ENCODE peak calls at places on chromosomes 12 and 14, in four cellular contexts. E is body of pancreas, V is right atrium auricular region, D is heart left ventricle. T is an unnamed sample.

GRCh38 chr14:101466456-101467180 is 94.7 kb upstream of the DIO3 start:
- DNase-seq in E (no peak), V (peak; percentile 46), D (no peak), T (no peak)

GRCh38 chr12:12091977-12092663 is 21.4 kb downstream of the BCL2L14 start:
- DNase-seq in E (no peak), V (no peak), D (no peak), T (no peak)

GRCh38 chr12:17976202-17976601 is 113.8 kb downstream of the RERGL start:
- DNase-seq in E (no peak), V (no peak), D (no peak), T (no peak)

GRCh38 chr14:104424406-104425072 is 155.0 kb upstream of the C14orf180 start:
- DNase-seq in E (no peak), V (peak; percentile 53), D (no peak), T (no peak)

GRCh38 chr12:31923063-31923412 is 36.2 kb upstream of the RESF1 start:
- DNase-seq in E (no peak), V (no peak), D (no peak), T (no peak)

GRCh38 chr12:127041985-127042625 is 1224.9 kb upstream of the TMEM132C start:
- DNase-seq in E (no peak), V (no peak), D (no peak), T (no peak)

GRCh38 chr12:95674631-95675030 is 115.9 kb downstream of the NTN4 start:
- DNase-seq in E (peak; percentile 43), V (no peak), D (no peak), T (no peak)

GRCh38 chr14:103576371-103577024 is 13.7 kb downstream of the COA8 start:
- DNase-seq in E (peak; percentile 84), V (peak; percentile 94), D (peak; percentile 93), T (peak; percentile 88)

GRCh38 chr12:102462386-102462785 is 18.0 kb downstream of the IGF1 start:
- DNase-seq in E (no peak), V (no peak), D (no peak), T (no peak)

GRCh38 chr12:117968826-117969659 is at the start of gene KSR2:
- DNase-seq in E (peak; percentile 93), V (no peak), D (no peak), T (no peak)

GRCh38 chr12:6929806-6930452 is 2.2 kb downstream of the ATN1 start:
- DNase-seq in E (no peak), V (no peak), D (no peak), T (no peak)

GRCh38 chr14:24889843-24890242 is 160.1 kb downstream of the STXBP6 start:
- DNase-seq in E (no peak), V (no peak), D (no peak), T (no peak)

GRCh38 chr12:45231515-45232145 is 15.7 kb downstream of the ANO6 start:
- DNase-seq in E (no peak), V (no peak), D (no peak), T (no peak)

GRCh38 chr12:106309671-106310313 is 7.3 kb downstream of the TCP11L2 start:
- DNase-seq in E (no peak), V (no peak), D (peak; percentile 35), T (peak; percentile 54)

GRCh38 chr12:104555650-104556049 is 98.9 kb downstream of the CHST11 start:
- DNase-seq in E (no peak), V (no peak), D (no peak), T (no peak)

GRCh38 chr12:53047221-53048032 is 2.4 kb upstream of the TNS2 start:
- DNase-seq in E (peak; percentile 88), V (no peak), D (peak; percentile 89), T (peak; percentile 88)

GRCh38 chr12:8813963-8814362 is 8.5 kb upstream of the A2ML1 start:
- DNase-seq in E (no peak), V (no peak), D (no peak), T (no peak)
- H3K27ac ChIP-seq in E (no peak overlapping the region), V (no peak overlapping the region), D (no peak overlapping the region), T (no peak overlapping the region)

DNA sequence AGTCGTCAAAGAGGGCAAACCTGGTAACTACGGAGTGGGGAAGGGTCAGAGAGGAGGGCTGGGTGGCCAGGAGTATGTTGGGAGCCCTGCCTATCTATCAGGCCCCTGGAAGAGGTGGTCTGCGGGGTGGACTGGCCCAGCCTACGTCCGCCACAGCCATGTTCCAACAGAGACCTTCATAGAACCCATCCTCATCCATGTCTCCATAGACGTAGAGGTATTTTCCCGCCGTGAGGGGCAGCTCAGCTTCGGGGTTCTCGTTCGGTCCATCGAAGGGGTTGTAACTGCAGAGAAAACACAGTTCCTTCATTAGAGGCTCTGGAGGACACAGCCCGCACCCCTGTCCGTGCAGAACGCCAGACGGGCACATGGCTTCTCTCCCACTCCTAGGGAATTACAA is 107.3 kb downstream of the PIWIL1 start:
- DNase-seq in E (no peak), V (no peak), D (no peak), T (no peak)
- H3K9me3 ChIP-seq in E (no peaks in the 10 kb centered on the region), V (no peaks in the 10 kb centered on the region), D (no peaks in the 10 kb centered on the region), T (no peaks in the 10 kb centered on the region)

GRCh38 chr14:30995674-30996073 is 29.8 kb upstream of the AP4S1 start:
- DNase-seq in E (no peak), V (no peak), D (no peak), T (no peak)
- H3K27ac ChIP-seq in E (no peak overlapping the region), V (peak overlapping the region; percentile 43), D (peak overlapping the region; percentile 3), T (peak overlapping the region; percentile 83)

GRCh38 chr12:50916292-50916691 is 36.1 kb upstream of the HIGD1C start:
- DNase-seq in E (no peak), V (no peak), D (no peak), T (no peak)
- H3K9me3 ChIP-seq in E (no peaks in the 10 kb centered on the region), V (no peaks in the 10 kb centered on the region), D (peaks cover 5% of the 10 kb centered on the region), T (peaks cover 24% of the 10 kb centered on the region)

GRCh38 chr12:5807538-5808219 is 137.4 kb downstream of the ANO2 start:
- DNase-seq in E (no peak), V (no peak), D (no peak), T (no peak)

GRCh38 chr12:5803532-5803931 is 141.5 kb downstream of the ANO2 start:
- DNase-seq in E (no peak), V (no peak), D (no peak), T (no peak)

GRCh38 chr12:5807090-5807414 is 138.0 kb downstream of the ANO2 start:
- DNase-seq in E (no peak), V (no peak), D (no peak), T (no peak)

GRCh38 chr12:5808956-5809355 is 136.1 kb downstream of the ANO2 start:
- DNase-seq in E (no peak), V (no peak), D (no peak), T (no peak)

GRCh38 chr12:5806376-5807089 is 138.5 kb downstream of the ANO2 start:
- DNase-seq in E (no peak), V (no peak), D (no peak), T (no peak)
- H3K27ac ChIP-seq in E (no peak overlapping the region), V (no peak overlapping the region), D (no peak overlapping the region), T (no peak overlapping the region)

GRCh38 chr12:112749081-112749480 is 42.5 kb upstream of the RPH3A start:
- DNase-seq in E (no peak), V (no peak), D (no peak), T (no peak)
- H3K9me3 ChIP-seq in E (no peaks in the 10 kb centered on the region), V (no peaks in the 10 kb centered on the region), D (no peaks in the 10 kb centered on the region), T (no peaks in the 10 kb centered on the region)

DNA sequence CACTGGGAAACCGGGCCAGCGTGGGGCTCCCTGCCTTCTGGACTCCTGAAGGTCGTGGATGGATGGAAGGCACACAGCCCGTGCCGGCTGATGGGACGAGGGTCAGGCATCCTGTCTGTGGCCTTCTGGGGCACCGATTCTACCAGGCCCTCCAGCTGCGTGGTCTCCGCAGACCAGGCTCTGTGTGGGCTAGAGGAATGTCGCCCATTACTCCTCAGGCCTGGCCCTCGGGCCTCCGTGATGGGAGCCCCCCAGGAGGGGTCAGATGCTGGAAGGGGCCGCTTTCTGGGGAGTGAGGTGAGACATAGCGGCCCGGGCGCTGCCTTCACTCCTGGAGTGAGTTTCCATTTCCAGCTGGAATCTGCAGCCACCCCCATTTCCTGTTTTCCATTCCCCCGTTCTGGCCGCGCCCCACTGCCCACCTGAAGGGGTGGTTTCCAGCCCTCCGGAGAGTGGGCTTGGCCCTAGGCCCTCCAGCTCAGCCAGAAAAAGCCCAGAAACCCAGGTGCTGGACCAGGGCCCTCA is 26.9 kb downstream of the HIP1R start:
- DNase-seq in E (no peak), V (no peak), D (peak; percentile 31), T (peak; percentile 55)
- H3K27ac ChIP-seq in E (no peak overlapping the region), V (peak overlapping the region; percentile 67), D (peak overlapping the region; percentile 49), T (no peak overlapping the region)

DNA sequence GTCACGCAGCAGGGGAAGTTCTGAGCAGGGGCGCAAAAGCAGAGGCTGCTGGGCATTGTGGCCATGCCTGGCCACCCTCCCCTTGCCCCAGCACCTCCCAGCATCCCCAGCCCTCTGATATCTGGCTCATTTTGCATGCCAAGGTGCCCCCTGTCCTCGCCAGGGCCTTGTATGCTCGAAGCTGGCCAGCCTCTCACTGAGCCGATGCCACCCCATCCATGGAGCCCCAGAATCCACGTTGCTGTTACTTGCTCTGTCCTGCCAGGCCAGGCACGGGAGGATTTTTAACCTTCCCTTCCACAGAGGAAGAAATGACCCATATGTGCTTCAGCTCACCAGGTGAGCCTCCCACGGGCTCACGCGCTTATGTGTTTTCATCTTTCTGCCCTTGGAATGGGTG is 413.4 kb downstream of the BCL11B start:
- DNase-seq in E (no peak), V (no peak), D (no peak), T (no peak)
- H3K9me3 ChIP-seq in E (no peaks in the 10 kb centered on the region), V (no peaks in the 10 kb centered on the region), D (no peaks in the 10 kb centered on the region), T (no peaks in the 10 kb centered on the region)

DNA sequence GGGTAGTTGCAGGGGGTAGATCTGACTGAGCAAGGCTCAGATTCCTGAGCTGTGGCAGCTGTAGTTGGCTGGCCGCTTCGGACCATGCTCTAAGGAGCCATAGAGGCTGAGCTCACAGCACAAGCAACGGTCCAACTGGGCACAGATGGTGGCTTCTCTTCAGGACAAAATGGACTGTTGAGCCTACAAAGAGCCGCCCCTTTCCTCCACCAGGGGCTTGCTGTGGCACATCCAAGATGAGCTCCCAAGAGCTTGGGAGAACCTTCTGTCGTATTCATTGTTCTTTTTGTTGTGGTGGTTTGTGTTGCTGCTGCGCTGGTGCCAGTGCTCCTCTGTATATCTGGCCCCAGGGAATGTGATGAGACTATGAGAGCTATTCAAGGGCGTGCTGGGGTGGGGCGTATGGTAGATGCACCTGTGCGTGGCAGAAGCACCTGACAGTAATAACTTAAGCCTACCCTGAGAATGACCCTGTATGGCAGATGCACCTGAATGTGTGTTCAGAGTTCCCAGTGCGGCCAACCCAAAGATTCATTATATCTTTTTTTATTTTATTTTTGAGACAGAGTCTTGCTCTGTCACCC is 17.8 kb upstream of the LGALS3 start:
- DNase-seq in E (no peak), V (no peak), D (no peak), T (no peak)
- H3K27ac ChIP-seq in E (no peak overlapping the region), V (no peak overlapping the region), D (no peak overlapping the region), T (no peak overlapping the region)